ENCODE peak calls at places on chromosomes 12 and 14, in ten cellular contexts. Y is neuronal stem cell, F is A549, C is mammary epithelial cell, G is pancreas, B is tibial artery, D is left ventricle myocardium inferior, E is Panc1, V is HCT116, O is tibial nerve. X is an unnamed sample.

GRCh38 chr14:68285421-68286179 is 466.0 kb downstream of the RAD51B start:
- DNase-seq in F (no peak), B (no peak), O (no peak), D (no peak), V (no peak), C (no peak), E (no peak), G (no peak), Y (no peak), X (no peak)

GRCh38 chr14:64303471-64303917 is 9.3 kb upstream of the ESR2 start:
- DNase-seq in D (no peak), C (peak; percentile 65), G (no peak), B (no peak), Y (peak; percentile 61), E (peak; percentile 32), V (peak; percentile 74), O (no peak), F (peak; percentile 82), X (no peak)

GRCh38 chr12:26318661-26319068 is 123.3 kb downstream of the SSPN start:
- DNase-seq in Y (no peak), E (peak; percentile 36), O (peak; percentile 59), D (peak; percentile 51), G (no peak), B (no peak), F (no peak), C (peak; percentile 92), V (no peak), X (peak; percentile 80)

GRCh38 chr12:107477018-107477417 is 208.6 kb upstream of the PWP1 start:
- DNase-seq in V (no peak), B (no peak), C (no peak), D (no peak), Y (no peak), G (no peak), E (no peak), O (no peak), F (no peak), X (no peak)

GRCh38 chr12:116712458-116713303 is 25.2 kb downstream of the SPRING1 start:
- DNase-seq in E (no peak), D (no peak), C (peak; percentile 78), F (no peak), G (no peak), O (no peak), Y (no peak), V (no peak), B (no peak), X (no peak)

GRCh38 chr12:90939382-90939781 is 15.6 kb downstream of the CCER1 start:
- DNase-seq in O (no peak), F (no peak), G (no peak), V (no peak), Y (no peak), C (no peak), D (no peak), B (no peak), E (no peak), X (no peak)

GRCh38 chr14:59583755-59584154 is 7.1 kb upstream of the CCDC175 start:
- DNase-seq in D (no peak), V (no peak), B (no peak), O (no peak), F (no peak), Y (no peak), E (no peak), G (no peak), C (no peak), X (no peak)

GRCh38 chr12:116241157-116241772 is 36.2 kb downstream of the MED13L start:
- DNase-seq in C (peak; percentile 70), F (no peak), B (no peak), G (no peak), V (no peak), Y (no peak), O (no peak), D (no peak), E (no peak), X (no peak)

GRCh38 chr14:51666831-51667230 is 15.1 kb downstream of the FRMD6 start:
- DNase-seq in V (no peak), F (no peak), D (no peak), C (no peak), O (no peak), E (no peak), B (no peak), G (no peak), Y (no peak), X (peak; percentile 55)

GRCh38 chr12:126212827-126213226 is 1147.6 kb downstream of the AACS start:
- DNase-seq in Y (no peak), E (no peak), B (no peak), O (no peak), D (no peak), C (no peak), V (no peak), G (no peak), F (no peak), X (no peak)

GRCh38 chr14:29410581-29410980 is 517.1 kb downstream of the PRKD1 start:
- DNase-seq in O (no peak), Y (no peak), E (no peak), G (no peak), B (no peak), D (no peak), F (no peak), C (no peak), V (no peak), X (no peak)

GRCh38 chr14:104689620-104690265 is 325 bp downstream of the INF2 start:
- DNase-seq in B (no peak), E (no peak), O (no peak), V (no peak), D (no peak), C (peak; percentile 30), G (no peak), F (no peak), Y (no peak), X (no peak)

GRCh38 chr14:104687601-104688504 is 1.6 kb upstream of the INF2 start:
- DNase-seq in F (peak; percentile 97), C (peak; percentile 86), Y (no peak), O (peak; percentile 68), D (peak; percentile 87), V (peak; percentile 62), E (no peak), B (peak; percentile 94), G (peak; percentile 98), X (peak; percentile 81)

GRCh38 chr14:104688505-104688754 is 988 bp upstream of the INF2 start:
- DNase-seq in B (no peak), E (no peak), F (no peak), Y (no peak), G (no peak), O (no peak), V (no peak), C (no peak), D (no peak), X (no peak)

GRCh38 chr14:104690266-104690711 is 871 bp downstream of the INF2 start:
- DNase-seq in G (peak; percentile 48), O (no peak), B (no peak), E (no peak), F (no peak), C (no peak), D (no peak), Y (no peak), V (no peak), X (no peak)

GRCh38 chr14:104688755-104689619 is at the start of gene INF2:
- DNase-seq in F (peak; percentile 84), C (peak; percentile 57), V (no peak), Y (peak; percentile 54), O (no peak), G (peak; percentile 82), E (no peak), D (peak; percentile 69), B (peak; percentile 81), X (peak; percentile 66)
- H3K4me1 ChIP-seq in F (peaks cover 69% of the 10 kb centered on the region), C (peaks cover 67% of the 10 kb centered on the region), V (peaks cover 41% of the 10 kb centered on the region), Y (peaks cover 26% of the 10 kb centered on the region), O (peaks cover 57% of the 10 kb centered on the region), G (peaks cover 11% of the 10 kb centered on the region), E (peaks cover 43% of the 10 kb centered on the region), D (peaks cover 73% of the 10 kb centered on the region), B (peaks cover 53% of the 10 kb centered on the region), X (peaks cover 46% of the 10 kb centered on the region)

GRCh38 chr14:47988175-47988574 is 312.8 kb upstream of the MDGA2 start:
- DNase-seq in O (no peak), B (no peak), E (no peak), D (no peak), V (no peak), Y (no peak), G (no peak), C (no peak), F (no peak), X (no peak)
- H3K27ac ChIP-seq in O (no peak overlapping the region), B (no peak overlapping the region), E (no peak overlapping the region), D (no peak overlapping the region), V (no peak overlapping the region), Y (no peak overlapping the region), G (no peak overlapping the region), C (no peak overlapping the region), F (no peak overlapping the region), X (no peak overlapping the region)

GRCh38 chr14:85463512-85463911 is 66.4 kb upstream of the FLRT2 start:
- DNase-seq in O (no peak), D (no peak), C (no peak), V (no peak), G (no peak), Y (no peak), F (no peak), B (no peak), E (no peak), X (no peak)

GRCh38 chr14:85461432-85462133 is 68.4 kb upstream of the FLRT2 start:
- DNase-seq in G (no peak), Y (no peak), V (no peak), C (no peak), D (no peak), F (no peak), E (no peak), O (no peak), B (no peak), X (no peak)

GRCh38 chr14:85466678-85467077 is 63.3 kb upstream of the FLRT2 start:
- DNase-seq in E (no peak), G (no peak), C (peak; percentile 65), D (no peak), O (no peak), F (no peak), Y (no peak), V (no peak), B (no peak), X (no peak)

GRCh38 chr14:85468815-85469214 is 61.1 kb upstream of the FLRT2 start:
- DNase-seq in C (peak; percentile 69), F (no peak), E (no peak), O (no peak), G (no peak), Y (no peak), B (no peak), D (no peak), V (no peak), X (no peak)

GRCh38 chr14:85464135-85464534 is 65.8 kb upstream of the FLRT2 start:
- DNase-seq in V (no peak), G (no peak), B (no peak), F (no peak), Y (no peak), E (no peak), D (no peak), O (no peak), C (no peak), X (no peak)
- H3K4me1 ChIP-seq in V (no peaks in the 10 kb centered on the region), G (no peaks in the 10 kb centered on the region), B (no peaks in the 10 kb centered on the region), F (peaks cover 6% of the 10 kb centered on the region), Y (no peaks in the 10 kb centered on the region), E (no peaks in the 10 kb centered on the region), D (no peaks in the 10 kb centered on the region), O (no peaks in the 10 kb centered on the region), C (peaks cover 10% of the 10 kb centered on the region), X (no peaks in the 10 kb centered on the region)

DNA sequence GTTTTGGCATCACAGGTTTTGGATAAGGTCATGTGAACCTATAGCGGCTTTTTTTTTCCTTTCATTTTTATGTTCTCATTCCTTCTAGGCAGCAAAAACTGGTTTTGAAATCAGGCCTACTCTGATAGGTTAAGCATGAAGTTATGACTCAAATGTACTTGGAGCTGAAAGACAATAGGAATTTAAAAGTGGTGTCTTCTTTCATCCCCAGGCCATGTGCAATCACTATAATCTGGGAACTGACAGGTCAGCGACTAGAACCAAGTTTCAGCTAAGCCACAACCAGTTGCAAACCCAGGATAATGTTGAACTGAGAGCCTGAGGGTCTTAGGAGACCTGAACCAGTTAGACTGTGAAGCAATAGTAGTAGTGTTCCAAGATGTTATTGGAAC is 74.3 kb downstream of the ANO6 start:
- DNase-seq in G (no peak), E (no peak), D (no peak), V (no peak), C (peak; percentile 87), B (no peak), F (no peak), Y (no peak), O (no peak), X (no peak)
- H3K27ac ChIP-seq in G (no peak overlapping the region), E (peak overlapping the region; percentile 8), D (no peak overlapping the region), V (no peak overlapping the region), C (peak overlapping the region; percentile 62), B (peak overlapping the region; percentile 11), F (no peak overlapping the region), Y (no peak overlapping the region), O (no peak overlapping the region), X (no peak overlapping the region)

X was measured in testis.